ENCODE peak calls at places on chromosomes 6 and 20, in five cellular contexts. N is NCI-H1092 treated with DMSO at 0.1 percent for 48 hours; Y is activated T-cell treated with anti-CD3 and anti-CD28 coated beads, Interleukin-2, amount 50 U/mL, for 72 hours; F is left ventricle myocardium inferior; D is dorsolateral prefrontal cortex. O is an unnamed sample.

GRCh38 chr6:85126448-85127178 is 323.3 kb upstream of the NT5E start:
- DNase-seq in Y (peak), N (no peak), F (peak), D (peak), O (peak)

GRCh38 chr6:140052757-140053729 is 678.6 kb upstream of the CITED2 start:
- DNase-seq in N (peak), Y (no peak), F (no peak), D (no peak), O (no peak)

GRCh38 chr20:37200376-37200775 is 21.0 kb upstream of the MROH8 start:
- DNase-seq in F (no peak), D (no peak), N (no peak), Y (no peak), O (no peak)

GRCh38 chr20:49276895-49277785 is 717 bp downstream of the ZNFX1 start:
- DNase-seq in D (peak), Y (peak), F (peak), N (no peak), O (peak)

GRCh38 chr20:34871320-34871926 is 1.2 kb downstream of the GGT7 start:
- DNase-seq in Y (no peak), N (no peak), D (peak), F (no peak), O (no peak)

GRCh38 chr20:47150403-47151152 is 205.9 kb downstream of the ZMYND8 start:
- DNase-seq in N (peak), D (no peak), F (peak), Y (peak), O (peak)

GRCh38 chr6:148177589-148178233 is 164.9 kb upstream of the SASH1 start:
- DNase-seq in N (peak), Y (peak), F (peak), D (peak), O (peak)

GRCh38 chr6:159529820-159530405 is 163.1 kb downstream of the SOD2 start:
- DNase-seq in F (peak), Y (no peak), N (no peak), D (no peak), O (no peak)

GRCh38 chr6:399785-400517 is 8.4 kb downstream of the IRF4 start:
- DNase-seq in N (no peak), D (no peak), Y (peak), F (no peak), O (no peak)

GRCh38 chr6:37862415-37862814 is 42.9 kb downstream of the ZFAND3 start:
- DNase-seq in F (no peak), Y (no peak), N (no peak), D (no peak), O (no peak)

GRCh38 chr6:88050140-88050818 is 2.6 kb downstream of the SPACA1 start:
- DNase-seq in Y (no peak), D (no peak), F (no peak), N (no peak), O (peak)

GRCh38 chr6:20811112-20811746 is 277.0 kb downstream of the CDKAL1 start:
- DNase-seq in F (no peak), D (no peak), Y (no peak), N (no peak), O (peak)

GRCh38 chr6:13163161-13163944 is 165.0 kb downstream of the TBC1D7 start:
- DNase-seq in N (no peak), Y (no peak), F (no peak), D (no peak), O (no peak)

GRCh38 chr6:166949533-166950442 is 6.6 kb downstream of the RNASET2 start:
- DNase-seq in Y (no peak), N (no peak), D (no peak), F (no peak), O (no peak)

GRCh38 chr6:80622641-80623040 is 516.2 kb downstream of the BCKDHB start:
- DNase-seq in Y (no peak), F (peak), D (no peak), N (no peak), O (no peak)

GRCh38 chr20:63183422-63184146 is 32.3 kb downstream of the YTHDF1 start:
- DNase-seq in Y (peak), N (no peak), F (no peak), D (no peak), O (peak)

GRCh38 chr20:51801220-51801991 is 915 bp downstream of the SALL4 start:
- DNase-seq in D (no peak), N (no peak), Y (no peak), F (no peak), O (peak)

O was measured in GM03348.